ENCODE peak calls at places on chromosomes 2 and 18, in five cellular contexts. D, M, T, F and Y are unnamed samples.

GRCh38 chr2:185734658-185735057 is 3.9 kb upstream of the FSIP2 start:
- DNase-seq in D (no peak), M (no peak), T (no peak), F (no peak), Y (no peak)

GRCh38 chr2:135775420-135775819 is 33.8 kb downstream of the UBXN4 start:
- DNase-seq in D (no peak), M (no peak), T (no peak), F (no peak), Y (no peak)

GRCh38 chr18:11146238-11146946 is 3.0 kb downstream of the PIEZO2 start:
- DNase-seq in D (no peak), M (no peak), T (peak), F (peak), Y (no peak)

GRCh38 chr2:134148843-134149472 is 104.9 kb upstream of the MGAT5 start:
- DNase-seq in D (no peak), M (no peak), T (no peak), F (no peak), Y (no peak)

GRCh38 chr2:181140414-181140813 is 160.0 kb downstream of the UBE2E3 start:
- DNase-seq in D (peak), M (no peak), T (no peak), F (no peak), Y (no peak)

GRCh38 chr2:141467331-141467730 is 663.5 kb downstream of the LRP1B start:
- DNase-seq in D (no peak), M (no peak), T (no peak), F (no peak), Y (no peak)

GRCh38 chr2:53635681-53636080 is 131.9 kb upstream of the CHAC2 start:
- DNase-seq in D (no peak), M (no peak), T (no peak), F (no peak), Y (no peak)

GRCh38 chr2:149125031-149125725 is 86.7 kb downstream of the LYPD6B start:
- DNase-seq in D (no peak), M (peak), T (no peak), F (no peak), Y (peak)

GRCh38 chr18:12366379-12366778 is 10.6 kb downstream of the AFG3L2 start:
- DNase-seq in D (no peak), M (no peak), T (no peak), F (no peak), Y (no peak)

GRCh38 chr2:8639122-8639635 is 42.7 kb upstream of the ID2 start:
- DNase-seq in D (no peak), M (no peak), T (no peak), F (no peak), Y (no peak)

GRCh38 chr18:80109676-80110078 is 615 bp downstream of the ADNP2 start:
- DNase-seq in D (peak), M (peak), T (peak), F (no peak), Y (peak)

GRCh38 chr2:128538401-128538800 is 219.7 kb upstream of the HS6ST1 start:
- DNase-seq in D (no peak), M (no peak), T (no peak), F (no peak), Y (no peak)

GRCh38 chr18:61669320-61669719 is 223.5 kb downstream of the RNF152 start:
- DNase-seq in D (no peak), M (no peak), T (no peak), F (no peak), Y (no peak)

GRCh38 chr2:2332381-2332780 is 1.3 kb upstream of the MYT1L start:
- DNase-seq in D (no peak), M (no peak), T (no peak), F (no peak), Y (no peak)

GRCh38 chr18:59267511-59268126 is 5.6 kb downstream of the RAX start:
- DNase-seq in D (no peak), M (no peak), T (no peak), F (no peak), Y (no peak)

GRCh38 chr2:50181212-50181611 is 850.7 kb downstream of the NRXN1 start:
- DNase-seq in D (no peak), M (no peak), T (no peak), F (no peak), Y (no peak)

GRCh38 chr2:118089015-118089800 is 937 bp downstream of the INSIG2 start:
- DNase-seq in D (peak), M (peak), T (peak), F (no peak), Y (peak)

GRCh38 chr2:66929632-66930385 is 467.3 kb upstream of the ETAA1 start:
- DNase-seq in D (peak), M (peak), T (peak), F (no peak), Y (peak)

GRCh38 chr2:231680284-231680991 is 27.9 kb upstream of the PTMA start:
- DNase-seq in D (no peak), M (peak), T (peak), F (no peak), Y (peak)

GRCh38 chr2:231679131-231679530 is 29.2 kb upstream of the PTMA start:
- DNase-seq in D (no peak), M (no peak), T (no peak), F (no peak), Y (no peak)

GRCh38 chr2:231680992-231681852 is 27.1 kb upstream of the PTMA start:
- DNase-seq in D (peak), M (peak), T (peak), F (peak), Y (peak)

GRCh38 chr2:231677632-231678104 is 30.7 kb upstream of the PTMA start:
- DNase-seq in D (peak), M (peak), T (peak), F (peak), Y (peak)

DNA sequence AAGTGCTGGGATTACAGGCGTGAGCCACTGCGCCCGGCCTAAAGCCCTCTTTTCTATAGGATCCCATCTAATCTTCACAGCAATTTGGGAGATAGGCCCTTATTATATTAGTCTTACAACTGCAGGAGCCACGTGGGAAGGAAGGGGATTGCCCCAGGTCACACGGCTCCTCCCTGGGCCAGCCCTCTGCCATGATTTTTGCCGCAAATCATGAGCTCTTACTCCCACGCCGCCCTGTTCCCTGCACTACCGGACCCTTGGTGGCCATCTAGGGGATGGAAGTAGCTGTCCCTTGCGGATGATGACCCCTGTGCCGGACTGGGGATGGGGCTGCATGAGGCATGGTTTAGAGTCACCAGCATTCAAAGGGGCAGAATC is 28.4 kb upstream of the PTMA start:
- DNase-seq in D (no peak), M (no peak), T (no peak), F (no peak), Y (no peak)
- H3K27ac ChIP-seq in D (no peak), M (peak), T (no peak), F (peak), Y (peak)

GRCh38 chr2:215613265-215613664 is 177.4 kb upstream of the FN1 start:
- DNase-seq in D (no peak), M (no peak), T (no peak), F (no peak), Y (no peak)
- H3K27ac ChIP-seq in D (no peak), M (no peak), T (no peak), F (no peak), Y (no peak)

DNA sequence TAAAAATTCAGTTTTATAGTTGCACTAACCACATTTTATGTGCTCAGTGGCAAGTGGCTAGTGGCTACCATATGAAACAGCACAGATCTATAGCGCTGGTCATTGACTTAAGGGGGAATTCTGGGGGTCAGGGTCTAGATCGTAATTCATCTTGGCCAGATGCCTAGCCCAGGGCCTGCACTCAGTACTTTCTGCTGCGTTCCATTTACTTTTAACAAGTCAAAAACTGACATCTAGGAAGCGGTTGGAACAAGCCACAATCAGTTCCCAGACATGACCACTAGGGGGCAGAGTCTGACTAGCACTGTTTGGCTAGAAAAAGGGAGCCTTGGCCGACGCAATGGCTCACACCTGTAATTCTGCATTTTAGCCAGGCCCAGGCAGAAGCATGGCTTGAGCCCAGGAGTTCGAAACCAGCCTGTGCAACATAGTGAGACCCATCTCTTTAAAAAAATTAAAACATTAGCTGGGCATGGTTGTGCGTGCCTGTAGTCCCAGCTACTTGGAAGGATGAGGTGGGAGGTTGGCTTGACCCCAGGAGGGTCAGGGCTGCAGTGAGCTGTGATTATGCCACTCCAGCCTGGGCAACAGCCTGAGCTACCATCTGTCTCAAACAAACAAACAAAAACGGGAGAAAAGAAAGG is 9.0 kb upstream of the TMBIM1 start:
- DNase-seq in D (peak), M (peak), T (peak), F (peak), Y (peak)
- H3K27ac ChIP-seq in D (no peak), M (no peak), T (no peak), F (peak), Y (no peak)

DNA sequence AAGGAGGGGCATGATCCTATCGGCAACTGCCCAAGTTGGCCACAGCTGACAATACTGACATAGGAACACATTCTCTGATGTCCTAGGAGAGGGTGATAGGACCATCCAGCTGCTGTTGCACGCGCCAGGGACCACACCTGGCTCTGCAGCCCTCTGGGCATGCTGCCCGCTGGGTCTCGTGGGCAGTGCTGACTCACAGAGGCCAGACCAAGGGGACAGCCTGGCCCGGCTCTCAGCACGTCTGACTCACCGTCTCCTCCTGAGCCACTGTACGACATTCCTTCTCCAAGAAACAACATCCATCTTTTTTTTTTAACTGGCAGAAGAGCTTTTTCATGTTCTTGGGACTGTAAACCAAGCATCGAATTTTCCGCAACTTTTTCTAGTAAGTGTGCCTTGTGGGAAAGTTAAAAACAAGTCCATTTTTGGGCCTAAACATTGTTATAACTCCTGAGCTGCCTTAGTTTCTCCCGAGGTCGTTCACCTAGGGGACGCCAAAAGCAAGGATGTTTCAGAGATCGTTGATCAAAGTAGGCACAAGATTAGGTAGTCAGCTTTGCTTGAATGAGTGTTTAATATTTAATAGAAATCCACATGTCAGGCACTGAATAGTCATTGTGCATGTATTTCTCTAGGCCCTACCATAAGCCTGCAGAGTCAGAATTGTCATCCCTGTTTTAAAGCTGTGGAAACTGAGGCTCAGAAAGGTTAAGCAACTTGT is 100.3 kb downstream of the TTC32 start:
- DNase-seq in D (peak), M (no peak), T (no peak), F (no peak), Y (peak)
- H3K27ac ChIP-seq in D (no peak), M (no peak), T (no peak), F (no peak), Y (peak)

GRCh38 chr2:10255189-10256030 is 47.3 kb upstream of the HPCAL1 start:
- DNase-seq in D (no peak), M (no peak), T (no peak), F (no peak), Y (no peak)
- H3K27ac ChIP-seq in D (no peak), M (no peak), T (no peak), F (no peak), Y (no peak)

DNA sequence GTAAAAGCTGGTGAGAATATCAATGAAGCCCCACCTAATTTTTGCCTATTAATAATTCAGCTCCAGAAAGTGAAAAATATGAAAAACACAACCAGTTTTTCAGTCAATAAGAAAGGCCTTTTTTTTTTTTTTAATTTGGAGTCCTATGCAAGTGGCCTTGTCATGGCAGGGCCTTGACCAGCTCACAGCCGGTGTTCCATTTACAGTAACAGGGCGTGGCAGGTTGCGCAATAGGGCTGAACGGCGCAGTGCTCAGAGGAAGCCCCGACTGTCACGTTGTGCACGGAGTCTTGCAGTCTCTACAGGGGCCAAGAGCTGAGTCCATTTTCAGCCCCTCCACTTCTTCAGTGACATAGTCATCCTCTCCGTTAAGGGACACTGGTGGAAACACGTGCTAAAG is 184.1 kb upstream of the FN1 start:
- DNase-seq in D (peak), M (peak), T (peak), F (no peak), Y (peak)
- H3K27ac ChIP-seq in D (no peak), M (no peak), T (no peak), F (no peak), Y (no peak)

GRCh38 chr18:44754567-44754966 is 73.9 kb downstream of the SETBP1 start:
- DNase-seq in D (no peak), M (no peak), T (no peak), F (no peak), Y (no peak)

GRCh38 chr18:44763327-44763726 is 82.6 kb downstream of the SETBP1 start:
- DNase-seq in D (no peak), M (no peak), T (no peak), F (no peak), Y (no peak)

GRCh38 chr18:44759925-44760342 is 79.2 kb downstream of the SETBP1 start:
- DNase-seq in D (no peak), M (no peak), T (no peak), F (no peak), Y (no peak)

GRCh38 chr18:44761812-44762211 is 81.1 kb downstream of the SETBP1 start:
- DNase-seq in D (peak), M (no peak), T (no peak), F (no peak), Y (peak)

DNA sequence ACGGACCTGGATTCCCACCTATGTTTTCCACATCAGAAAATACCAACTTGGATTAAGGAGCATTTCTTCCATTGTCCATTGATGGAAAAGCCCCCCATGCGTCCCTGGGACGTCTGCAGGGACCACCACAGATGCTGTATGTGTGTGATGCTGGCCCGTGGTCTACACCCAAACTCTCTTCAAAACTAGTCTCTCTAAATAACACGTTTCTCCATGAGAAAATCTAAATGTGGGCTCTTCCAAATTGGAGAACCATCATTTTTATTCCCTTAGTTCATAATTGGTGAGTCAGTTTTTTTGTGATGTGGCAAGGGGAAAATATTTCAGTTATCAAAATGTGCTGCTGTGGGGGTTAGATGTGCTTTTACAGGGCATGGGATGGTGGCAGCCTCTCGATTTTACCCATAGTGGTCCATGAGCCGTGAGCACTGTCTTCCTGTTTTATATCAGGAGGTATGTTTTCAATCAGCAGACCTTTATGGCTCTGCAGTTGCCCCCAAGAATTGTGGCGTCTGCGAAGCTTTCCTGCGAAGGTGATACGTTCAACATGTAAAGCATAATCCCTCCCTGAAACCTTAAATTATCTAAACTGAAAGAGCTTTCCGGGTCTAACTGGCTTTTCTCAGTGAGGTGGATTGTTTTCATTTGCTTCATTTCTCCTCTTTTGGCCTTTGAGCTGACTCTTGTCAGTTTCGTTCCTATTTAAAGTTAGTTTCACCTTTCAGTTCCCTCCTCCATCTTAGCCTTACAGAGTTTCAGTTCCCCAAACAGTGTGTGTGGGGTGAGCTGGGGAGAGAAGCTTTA is 78.3 kb downstream of the SETBP1 start:
- DNase-seq in D (no peak), M (no peak), T (no peak), F (no peak), Y (peak)
- H3K27ac ChIP-seq in D (no peak), M (peak), T (no peak), F (no peak), Y (peak)